ENCODE peak calls at places on chromosomes 12 and 14, in seven cellular contexts. A is activated naive CD8-positive, alpha-beta T cell treated with anti-CD3 and anti-CD28 coated beads, Interleukin-2, amount 50 U/mL, for 24 hours; K is neural crest cell; Z is Panc1; W is H4; M is amygdala; P is SK-MEL-5. C is an unnamed sample.

GRCh38 chr14:22412936-22413411 is 176.1 kb downstream of the DAD1 start:
- DNase-seq in W (no peak), A (no peak), P (no peak), Z (no peak), K (peak), M (no peak), C (no peak)

GRCh38 chr12:84922721-84923120 is 10.1 kb upstream of the SLC6A15 start:
- DNase-seq in P (peak), Z (no peak), K (no peak), A (no peak), M (no peak), W (no peak), C (no peak)

GRCh38 chr14:64196026-64196425 is 98.1 kb downstream of the ESR2 start:
- DNase-seq in M (no peak), W (no peak), A (no peak), K (no peak), P (no peak), Z (no peak), C (no peak)

GRCh38 chr14:59301354-59301753 is 112.9 kb downstream of the DAAM1 start:
- DNase-seq in A (peak), M (no peak), W (no peak), Z (no peak), K (no peak), P (no peak), C (peak)

GRCh38 chr12:129535351-129535750 is 368.5 kb downstream of the TMEM132D start:
- DNase-seq in P (no peak), Z (no peak), M (no peak), A (no peak), W (no peak), K (no peak), C (no peak)

GRCh38 chr14:65849558-65849957 is 437.0 kb downstream of the FUT8 start:
- DNase-seq in W (no peak), M (no peak), A (no peak), P (no peak), Z (no peak), K (no peak), C (no peak)

GRCh38 chr12:106645074-106645421 is 62.2 kb downstream of the RFX4 start:
- DNase-seq in P (peak), K (peak), M (peak), Z (no peak), W (peak), A (no peak), C (peak)

GRCh38 chr12:26114720-26115406 is 10.0 kb downstream of the BHLHE41 start:
- DNase-seq in W (no peak), Z (no peak), M (no peak), A (no peak), K (no peak), P (no peak), C (no peak)

GRCh38 chr12:59039005-59039404 is 118.7 kb upstream of the LRIG3 start:
- DNase-seq in A (no peak), W (no peak), K (no peak), P (no peak), M (no peak), Z (no peak), C (no peak)

GRCh38 chr12:73678335-73678734 is 859.3 kb upstream of the ATXN7L3B start:
- DNase-seq in P (no peak), M (no peak), A (no peak), Z (no peak), W (no peak), K (no peak), C (no peak)

GRCh38 chr14:22112004-22112403 is 438.4 kb upstream of the OR4E1 start:
- DNase-seq in W (no peak), Z (no peak), A (peak), K (peak), P (peak), M (no peak), C (peak)

GRCh38 chr14:69573841-69574265 is 818 bp downstream of the CCDC177 start:
- DNase-seq in A (no peak), K (peak), M (no peak), W (no peak), Z (no peak), P (no peak), C (no peak)

GRCh38 chr14:91125801-91126200 is 11.9 kb downstream of the DGLUCY start:
- DNase-seq in P (no peak), A (no peak), K (no peak), Z (no peak), M (no peak), W (no peak), C (no peak)

GRCh38 chr14:93033983-93034670 is 81.6 kb downstream of the ITPK1 start:
- DNase-seq in P (peak), K (no peak), Z (no peak), A (peak), M (no peak), W (no peak), C (peak)

GRCh38 chr14:31567651-31568050 is 6.4 kb downstream of the NUBPL start:
- DNase-seq in A (no peak), W (no peak), K (no peak), M (no peak), Z (no peak), P (no peak), C (no peak)

GRCh38 chr14:90778468-90779255 is 37.6 kb downstream of the TTC7B start:
- DNase-seq in K (no peak), W (no peak), Z (no peak), P (no peak), A (no peak), M (no peak), C (no peak)

GRCh38 chr14:51657762-51658161 is 6.1 kb downstream of the FRMD6 start:
- DNase-seq in K (no peak), M (no peak), A (no peak), W (no peak), P (no peak), Z (no peak), C (no peak)

GRCh38 chr12:48977290-48978281 is 536 bp upstream of the WNT1 start:
- DNase-seq in P (peak), A (peak), Z (no peak), W (no peak), M (no peak), K (peak), C (no peak)

GRCh38 chr14:80906946-80907345 is 34.6 kb downstream of the CEP128 start:
- DNase-seq in W (no peak), M (no peak), K (no peak), Z (no peak), P (no peak), A (no peak), C (no peak)

C was measured in head of caudate nucleus.